ENCODE peak calls at places on chromosomes 7 and 10, in six cellular contexts. One of them, this sample, is unnamed.

GRCh38 chr10:7084255-7085005 is 326.4 kb downstream of the SFMBT2 start:
- DNase-seq in heart left ventricle: no peak
- DNase-seq in CD4-positive, alpha-beta T cell: no peak
- DNase-seq in fibroblast of lung: peak; percentile 40
- DNase-seq in tibial artery: no peak
- DNase-seq in lung: no peak
- DNase-seq in this sample: no peak

GRCh38 chr7:138979226-138979979 is 1.8 kb downstream of the KIAA1549 start:
- DNase-seq in heart left ventricle: no peak
- DNase-seq in CD4-positive, alpha-beta T cell: no peak
- DNase-seq in fibroblast of lung: no peak
- DNase-seq in tibial artery: no peak
- DNase-seq in lung: no peak
- DNase-seq in this sample: no peak

GRCh38 chr10:18137111-18137510 is 3.1 kb upstream of the CACNB2 start:
- DNase-seq in heart left ventricle: no peak
- DNase-seq in CD4-positive, alpha-beta T cell: no peak
- DNase-seq in fibroblast of lung: no peak
- DNase-seq in tibial artery: no peak
- DNase-seq in lung: no peak
- DNase-seq in this sample: no peak

GRCh38 chr10:54368984-54369383 is 432.0 kb downstream of the PCDH15 start:
- DNase-seq in heart left ventricle: no peak
- DNase-seq in CD4-positive, alpha-beta T cell: no peak
- DNase-seq in fibroblast of lung: no peak
- DNase-seq in tibial artery: no peak
- DNase-seq in lung: no peak
- DNase-seq in this sample: no peak

GRCh38 chr7:101602484-101603241 is 26.4 kb downstream of the MYL10 start:
- DNase-seq in heart left ventricle: peak; percentile 78
- DNase-seq in CD4-positive, alpha-beta T cell: peak; percentile 48
- DNase-seq in fibroblast of lung: peak; percentile 52
- DNase-seq in tibial artery: peak; percentile 85
- DNase-seq in lung: peak; percentile 66
- DNase-seq in this sample: no peak

GRCh38 chr7:128078309-128078708 is 47.1 kb upstream of the LRRC4 start:
- DNase-seq in heart left ventricle: no peak
- DNase-seq in CD4-positive, alpha-beta T cell: no peak
- DNase-seq in fibroblast of lung: no peak
- DNase-seq in tibial artery: no peak
- DNase-seq in lung: no peak
- DNase-seq in this sample: no peak

GRCh38 chr7:4178416-4178815 is 503.7 kb upstream of the FOXK1 start:
- DNase-seq in heart left ventricle: no peak
- DNase-seq in CD4-positive, alpha-beta T cell: no peak
- DNase-seq in fibroblast of lung: no peak
- DNase-seq in tibial artery: no peak
- DNase-seq in lung: no peak
- DNase-seq in this sample: no peak

GRCh38 chr7:38034062-38034907 is 113.8 kb downstream of the EPDR1 start:
- DNase-seq in heart left ventricle: no peak
- DNase-seq in CD4-positive, alpha-beta T cell: no peak
- DNase-seq in fibroblast of lung: no peak
- DNase-seq in tibial artery: no peak
- DNase-seq in lung: no peak
- DNase-seq in this sample: no peak

GRCh38 chr10:119724630-119725549 is 960 bp upstream of the INPP5F start:
- DNase-seq in heart left ventricle: no peak
- DNase-seq in CD4-positive, alpha-beta T cell: no peak
- DNase-seq in fibroblast of lung: peak; percentile 49
- DNase-seq in tibial artery: no peak
- DNase-seq in lung: no peak
- DNase-seq in this sample: no peak

GRCh38 chr10:24255907-24256306 is 47.0 kb downstream of the KIAA1217 start:
- DNase-seq in heart left ventricle: peak; percentile 59
- DNase-seq in CD4-positive, alpha-beta T cell: no peak
- DNase-seq in fibroblast of lung: peak; percentile 80
- DNase-seq in tibial artery: no peak
- DNase-seq in lung: no peak
- DNase-seq in this sample: peak; percentile 98

GRCh38 chr7:128347573-128348147 is 4.0 kb upstream of the RBM28 start:
- DNase-seq in heart left ventricle: peak; percentile 49
- DNase-seq in CD4-positive, alpha-beta T cell: peak; percentile 19
- DNase-seq in fibroblast of lung: no peak
- DNase-seq in tibial artery: no peak
- DNase-seq in lung: no peak
- DNase-seq in this sample: no peak

GRCh38 chr10:101285519-101286070 is 56.3 kb upstream of the LBX1 start:
- DNase-seq in heart left ventricle: no peak
- DNase-seq in CD4-positive, alpha-beta T cell: no peak
- DNase-seq in fibroblast of lung: no peak
- DNase-seq in tibial artery: no peak
- DNase-seq in lung: no peak
- DNase-seq in this sample: no peak
- H3K27me3 ChIP-seq in heart left ventricle: peaks cover 24% of the 10 kb centered on the region
- H3K27me3 ChIP-seq in CD4-positive, alpha-beta T cell: peaks cover 89% of the 10 kb centered on the region
- H3K27me3 ChIP-seq in fibroblast of lung: peaks cover 51% of the 10 kb centered on the region
- H3K27me3 ChIP-seq in tibial artery: no peaks in the 10 kb centered on the region
- H3K27me3 ChIP-seq in lung: no peaks in the 10 kb centered on the region
- H3K27me3 ChIP-seq in this sample: peaks cover 74% of the 10 kb centered on the region

GRCh38 chr7:97005764-97006145 is 402 bp downstream of the DLX6 start:
- DNase-seq in heart left ventricle: no peak
- DNase-seq in CD4-positive, alpha-beta T cell: no peak
- DNase-seq in fibroblast of lung: no peak
- DNase-seq in tibial artery: no peak
- DNase-seq in lung: no peak
- DNase-seq in this sample: no peak

GRCh38 chr7:97006951-97007861 is 1.9 kb downstream of the DLX6 start:
- DNase-seq in heart left ventricle: no peak
- DNase-seq in CD4-positive, alpha-beta T cell: no peak
- DNase-seq in fibroblast of lung: no peak
- DNase-seq in tibial artery: no peak
- DNase-seq in lung: no peak
- DNase-seq in this sample: no peak

GRCh38 chr7:97004237-97004930 is 969 bp upstream of the DLX6 start:
- DNase-seq in heart left ventricle: no peak
- DNase-seq in CD4-positive, alpha-beta T cell: no peak
- DNase-seq in fibroblast of lung: no peak
- DNase-seq in tibial artery: no peak
- DNase-seq in lung: no peak
- DNase-seq in this sample: no peak

GRCh38 chr7:97004931-97005763 is at the start of gene DLX6:
- DNase-seq in heart left ventricle: no peak
- DNase-seq in CD4-positive, alpha-beta T cell: no peak
- DNase-seq in fibroblast of lung: peak; percentile 18
- DNase-seq in tibial artery: no peak
- DNase-seq in lung: no peak
- DNase-seq in this sample: peak; percentile 35

DNA sequence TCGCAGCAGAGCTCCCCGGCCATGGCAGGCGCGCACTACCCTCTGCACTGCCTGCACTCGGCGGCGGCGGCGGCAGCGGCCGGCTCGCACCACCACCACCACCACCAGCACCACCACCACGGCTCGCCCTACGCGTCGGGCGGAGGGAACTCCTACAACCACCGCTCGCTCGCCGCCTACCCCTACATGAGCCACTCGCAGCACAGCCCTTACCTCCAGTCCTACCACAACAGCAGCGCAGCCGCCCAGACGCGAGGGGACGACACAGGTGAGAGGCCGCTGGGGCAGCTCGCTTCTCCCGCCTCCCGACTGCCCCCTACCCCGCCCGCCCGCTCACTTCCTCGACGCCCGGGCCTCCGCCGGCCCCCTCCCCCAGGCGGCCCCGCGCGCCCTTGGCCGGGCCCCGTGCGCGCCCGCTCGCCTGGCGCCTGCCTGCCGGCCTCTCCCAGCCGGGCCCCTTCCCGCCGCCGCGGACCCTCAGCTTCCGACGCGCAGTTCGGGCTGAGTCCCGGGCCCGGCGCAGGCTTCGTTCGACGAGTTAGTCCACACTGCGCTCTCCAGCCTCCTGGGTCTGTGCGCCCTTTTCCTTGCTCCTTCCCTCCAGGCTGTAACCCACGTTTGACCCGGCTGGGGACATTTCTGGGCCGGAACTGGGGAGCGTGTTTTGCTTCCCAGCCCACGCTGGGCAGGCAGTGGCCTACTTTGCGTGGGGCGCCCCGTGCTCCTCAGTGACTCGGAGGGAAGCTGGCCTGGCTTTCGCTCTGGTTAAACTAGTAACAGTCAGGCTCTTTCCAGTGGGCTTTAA is 995 bp downstream of the DLX6 start:
- DNase-seq in heart left ventricle: no peak
- DNase-seq in CD4-positive, alpha-beta T cell: no peak
- DNase-seq in fibroblast of lung: peak; percentile 23
- DNase-seq in tibial artery: no peak
- DNase-seq in lung: no peak
- DNase-seq in this sample: no peak
- H3K27me3 ChIP-seq in heart left ventricle: peaks cover 97% of the 10 kb centered on the region
- H3K27me3 ChIP-seq in CD4-positive, alpha-beta T cell: peaks cover 88% of the 10 kb centered on the region
- H3K27me3 ChIP-seq in fibroblast of lung: peaks cover 55% of the 10 kb centered on the region
- H3K27me3 ChIP-seq in tibial artery: peaks cover 8% of the 10 kb centered on the region
- H3K27me3 ChIP-seq in lung: peaks cover 34% of the 10 kb centered on the region
- H3K27me3 ChIP-seq in this sample: peaks cover 58% of the 10 kb centered on the region

DNA sequence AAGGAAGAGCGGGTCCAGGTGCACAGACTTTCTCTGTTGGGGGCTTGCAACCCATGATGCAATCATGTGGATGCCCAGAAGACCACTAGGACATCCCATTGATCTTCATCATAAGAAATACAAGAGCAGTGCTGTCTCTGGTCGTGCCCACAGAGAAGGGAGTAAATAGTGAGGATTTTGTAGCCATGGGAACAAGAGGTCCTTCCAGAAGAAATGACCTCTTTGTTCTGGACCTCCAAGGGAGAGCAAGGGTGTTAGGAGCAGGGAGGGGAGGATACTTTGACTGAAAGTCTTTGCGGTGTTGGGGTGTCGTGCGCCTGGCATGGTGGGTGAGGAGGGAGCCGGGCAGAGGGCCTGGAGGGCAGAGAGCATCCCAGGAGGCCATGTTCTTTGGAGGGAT is 55.0 kb upstream of the EN2 start:
- DNase-seq in heart left ventricle: no peak
- DNase-seq in CD4-positive, alpha-beta T cell: no peak
- DNase-seq in fibroblast of lung: no peak
- DNase-seq in tibial artery: no peak
- DNase-seq in lung: no peak
- DNase-seq in this sample: no peak
- H3K27me3 ChIP-seq in heart left ventricle: peaks cover 17% of the 10 kb centered on the region
- H3K27me3 ChIP-seq in CD4-positive, alpha-beta T cell: peaks cover 24% of the 10 kb centered on the region
- H3K27me3 ChIP-seq in fibroblast of lung: no peaks in the 10 kb centered on the region
- H3K27me3 ChIP-seq in tibial artery: no peaks in the 10 kb centered on the region
- H3K27me3 ChIP-seq in lung: peaks cover 11% of the 10 kb centered on the region
- H3K27me3 ChIP-seq in this sample: peaks cover 44% of the 10 kb centered on the region

GRCh38 chr7:156579566-156579965 is 61.0 kb upstream of the RNF32 start:
- DNase-seq in heart left ventricle: no peak
- DNase-seq in CD4-positive, alpha-beta T cell: no peak
- DNase-seq in fibroblast of lung: no peak
- DNase-seq in tibial artery: no peak
- DNase-seq in lung: no peak
- DNase-seq in this sample: no peak
- H3K27me3 ChIP-seq in heart left ventricle: no peaks in the 10 kb centered on the region
- H3K27me3 ChIP-seq in CD4-positive, alpha-beta T cell: no peaks in the 10 kb centered on the region
- H3K27me3 ChIP-seq in fibroblast of lung: no peaks in the 10 kb centered on the region
- H3K27me3 ChIP-seq in tibial artery: no peaks in the 10 kb centered on the region
- H3K27me3 ChIP-seq in lung: no peaks in the 10 kb centered on the region
- H3K27me3 ChIP-seq in this sample: no peaks in the 10 kb centered on the region

DNA sequence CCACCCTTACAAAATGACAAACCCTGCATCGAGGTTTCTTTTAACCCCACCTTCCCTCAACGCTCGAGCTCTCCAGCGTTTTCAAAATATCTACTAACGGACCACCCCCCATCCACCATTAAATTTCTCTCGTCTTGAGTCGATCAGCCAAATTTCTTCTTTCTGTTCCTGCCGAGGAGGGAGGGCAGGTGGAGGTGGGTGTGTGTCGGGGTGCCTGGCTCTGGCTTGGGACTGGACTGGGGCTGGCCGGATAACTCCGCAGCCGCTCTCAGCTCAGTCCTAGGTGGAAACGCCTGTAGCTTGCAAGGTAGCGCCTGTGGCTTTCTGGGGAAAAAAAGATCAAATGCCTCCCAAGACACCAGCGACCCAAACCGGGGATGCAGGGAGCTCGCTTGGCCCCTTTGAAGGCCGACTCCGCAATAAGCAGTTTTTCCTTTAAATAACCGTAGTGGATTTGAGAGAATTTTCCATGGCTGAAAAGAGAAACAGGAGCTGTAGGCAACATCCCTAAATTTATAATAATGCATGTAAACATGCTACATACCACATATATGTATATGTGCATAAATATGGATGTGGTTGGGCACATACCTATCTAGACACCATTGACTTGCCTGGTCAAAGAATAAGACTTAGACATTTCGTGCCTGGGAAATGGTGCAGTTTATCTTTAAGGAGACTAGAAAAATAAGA is 1.9 kb upstream of the TMEM178B start:
- DNase-seq in heart left ventricle: no peak
- DNase-seq in CD4-positive, alpha-beta T cell: no peak
- DNase-seq in fibroblast of lung: no peak
- DNase-seq in tibial artery: no peak
- DNase-seq in lung: no peak
- DNase-seq in this sample: no peak
- H3K27me3 ChIP-seq in heart left ventricle: peaks cover 8% of the 10 kb centered on the region
- H3K27me3 ChIP-seq in CD4-positive, alpha-beta T cell: peaks cover 52% of the 10 kb centered on the region
- H3K27me3 ChIP-seq in fibroblast of lung: peaks cover 33% of the 10 kb centered on the region
- H3K27me3 ChIP-seq in tibial artery: no peaks in the 10 kb centered on the region
- H3K27me3 ChIP-seq in lung: no peaks in the 10 kb centered on the region
- H3K27me3 ChIP-seq in this sample: peaks cover 57% of the 10 kb centered on the region

DNA sequence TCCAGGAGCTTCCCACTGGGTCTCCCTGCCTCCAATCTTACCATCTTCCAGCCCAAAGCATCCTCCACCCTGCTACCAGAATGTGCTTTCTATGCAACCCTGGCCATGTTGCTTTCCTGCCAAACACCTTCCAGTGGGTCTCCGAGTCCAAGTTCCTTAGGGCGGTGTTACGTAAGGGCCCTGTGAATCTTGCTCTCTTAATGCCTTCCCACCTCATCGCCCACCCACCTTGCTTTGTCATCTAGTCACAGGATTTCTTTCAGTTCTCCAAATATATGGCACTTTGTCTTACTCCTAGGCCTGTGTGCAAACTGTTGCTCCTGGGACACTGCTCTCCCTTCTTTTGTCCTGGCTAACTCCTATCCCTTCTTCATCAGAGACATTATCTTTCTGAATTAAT is 344.5 kb downstream of the RPS24 start:
- DNase-seq in heart left ventricle: no peak
- DNase-seq in CD4-positive, alpha-beta T cell: no peak
- DNase-seq in fibroblast of lung: no peak
- DNase-seq in tibial artery: no peak
- DNase-seq in lung: no peak
- DNase-seq in this sample: no peak
- H3K27me3 ChIP-seq in heart left ventricle: no peaks in the 10 kb centered on the region
- H3K27me3 ChIP-seq in CD4-positive, alpha-beta T cell: peaks cover 5% of the 10 kb centered on the region
- H3K27me3 ChIP-seq in fibroblast of lung: peaks cover 16% of the 10 kb centered on the region
- H3K27me3 ChIP-seq in tibial artery: no peaks in the 10 kb centered on the region
- H3K27me3 ChIP-seq in lung: no peaks in the 10 kb centered on the region
- H3K27me3 ChIP-seq in this sample: peaks cover 12% of the 10 kb centered on the region

DNA sequence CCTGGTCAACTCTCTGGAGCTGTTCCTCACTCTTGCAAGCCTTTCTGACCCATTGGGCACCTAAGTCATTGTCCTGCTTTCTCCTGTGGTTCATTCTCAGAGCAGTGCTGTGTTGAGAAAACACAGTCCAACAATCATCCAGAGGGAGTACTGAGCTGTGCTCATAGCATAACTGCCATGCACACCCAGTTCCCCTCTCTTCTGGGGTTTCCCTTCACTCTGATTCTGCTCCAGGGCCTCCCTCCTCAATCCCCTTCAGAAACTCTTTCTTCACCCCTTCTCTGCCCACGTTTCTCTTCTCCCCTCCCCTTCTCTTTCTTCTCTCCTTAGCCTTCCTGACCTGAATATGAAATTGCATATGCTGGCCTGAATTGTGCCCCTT is 155.9 kb downstream of the AOAH start:
- DNase-seq in heart left ventricle: no peak
- DNase-seq in CD4-positive, alpha-beta T cell: no peak
- DNase-seq in fibroblast of lung: no peak
- DNase-seq in tibial artery: no peak
- DNase-seq in lung: no peak
- DNase-seq in this sample: no peak
- H3K27me3 ChIP-seq in heart left ventricle: no peaks in the 10 kb centered on the region
- H3K27me3 ChIP-seq in CD4-positive, alpha-beta T cell: no peaks in the 10 kb centered on the region
- H3K27me3 ChIP-seq in fibroblast of lung: no peaks in the 10 kb centered on the region
- H3K27me3 ChIP-seq in tibial artery: no peaks in the 10 kb centered on the region
- H3K27me3 ChIP-seq in lung: no peaks in the 10 kb centered on the region
- H3K27me3 ChIP-seq in this sample: no peaks in the 10 kb centered on the region

This sample was measured in keratinocyte.